ENCODE peak calls at places on chromosome 7, in five cellular contexts. O, S, I, G and V are unnamed samples.
A peak's percentile ranks its signal among the peaks of the same experiment; 100 is the strongest.

GRCh38 chr7:148911626-148912025 is 27.5 kb upstream of the EZH2 start:
- DNase-seq in O (no peak), S (no peak), I (no peak), G (no peak), V (no peak)

GRCh38 chr7:69187824-69188335 is 410.4 kb upstream of the AUTS2 start:
- DNase-seq in O (peak; percentile 8), S (no peak), I (peak; percentile 62), G (no peak), V (no peak)

GRCh38 chr7:108099650-108100049 is 30.5 kb downstream of the LAMB4 start:
- DNase-seq in O (peak; percentile 77), S (no peak), I (no peak), G (no peak), V (no peak)

GRCh38 chr7:75689246-75690099 is 49.3 kb downstream of the HIP1 start:
- DNase-seq in O (no peak), S (no peak), I (no peak), G (no peak), V (no peak)

GRCh38 chr7:98387544-98388226 is 13.2 kb downstream of the BAIAP2L1 start:
- DNase-seq in O (no peak), S (no peak), I (no peak), G (no peak), V (no peak)

GRCh38 chr7:40221836-40222235 is 87.0 kb downstream of the SUGCT start:
- DNase-seq in O (peak; percentile 96), S (peak; percentile 89), I (peak; percentile 96), G (no peak), V (peak; percentile 99)

GRCh38 chr7:6186578-6186977 is 85.8 kb downstream of the CYTH3 start:
- DNase-seq in O (no peak), S (no peak), I (no peak), G (no peak), V (no peak)

GRCh38 chr7:121761399-121761798 is 111.6 kb upstream of the PTPRZ1 start:
- DNase-seq in O (no peak), S (no peak), I (peak; percentile 4), G (no peak), V (no peak)

GRCh38 chr7:65980478-65981250 is 1.3 kb downstream of the GUSB start:
- DNase-seq in O (peak; percentile 12), S (no peak), I (peak; percentile 46), G (no peak), V (peak; percentile 9)

GRCh38 chr7:94154858-94155257 is 150.7 kb upstream of the BET1 start:
- DNase-seq in O (no peak), S (no peak), I (no peak), G (no peak), V (no peak)

GRCh38 chr7:131774419-131775220 is 218.2 kb upstream of the PODXL start:
- DNase-seq in O (no peak), S (peak; percentile 47), I (no peak), G (no peak), V (no peak)

GRCh38 chr7:2242541-2243482 is 786 bp downstream of the NUDT1 start:
- DNase-seq in O (no peak), S (peak; percentile 10), I (peak; percentile 50), G (no peak), V (no peak)

GRCh38 chr7:152851881-152852417 is 92.4 kb downstream of the ACTR3B start:
- DNase-seq in O (no peak), S (no peak), I (no peak), G (no peak), V (no peak)

GRCh38 chr7:13981070-13981469 is 8.4 kb downstream of the ETV1 start:
- DNase-seq in O (peak; percentile 97), S (peak; percentile 98), I (peak; percentile 96), G (no peak), V (peak; percentile 98)

GRCh38 chr7:130430841-130431713 is 9.7 kb downstream of the CEP41 start:
- DNase-seq in O (peak; percentile 86), S (peak; percentile 74), I (peak; percentile 61), G (peak; percentile 56), V (peak; percentile 84)

GRCh38 chr7:130421685-130422084 is 19.1 kb downstream of the CEP41 start:
- DNase-seq in O (peak; percentile 73), S (peak; percentile 66), I (no peak), G (peak; percentile 91), V (peak; percentile 62)

GRCh38 chr7:44811093-44811492 is 14.6 kb downstream of the PPIA start:
- DNase-seq in O (no peak), S (no peak), I (peak; percentile 59), G (no peak), V (no peak)

GRCh38 chr7:43584200-43584586 is 1.3 kb downstream of the STK17A start:
- DNase-seq in O (peak; percentile 88), S (peak; percentile 73), I (peak; percentile 72), G (no peak), V (peak; percentile 71)

GRCh38 chr7:117036836-117037235 is 83.5 kb downstream of the ST7 start:
- DNase-seq in O (no peak), S (no peak), I (no peak), G (no peak), V (no peak)

GRCh38 chr7:41724996-41725395 is 22.1 kb upstream of the INHBA start:
- DNase-seq in O (no peak), S (no peak), I (peak; percentile 57), G (no peak), V (no peak)

GRCh38 chr7:94266278-94266677 is 128.4 kb upstream of the COL1A2 start:
- DNase-seq in O (peak; percentile 87), S (peak; percentile 75), I (no peak), G (no peak), V (peak; percentile 20)

GRCh38 chr7:5603193-5604140 is 178.0 kb downstream of the RNF216 start:
- DNase-seq in O (no peak), S (no peak), I (no peak), G (no peak), V (no peak)

GRCh38 chr7:127760436-127761031 is 108.5 kb downstream of the SND1 start:
- DNase-seq in O (no peak), S (no peak), I (no peak), G (no peak), V (no peak)